ENCODE peak calls at places on chromosomes 16 and 17, in four cellular contexts. E, T, P and A are unnamed samples.

GRCh38 chr16:82633964-82634600 is 7.3 kb downstream of the CDH13 start:
- DNase-seq in E (no peak), T (no peak), P (no peak), A (no peak)

GRCh38 chr16:56115817-56116576 is 75.3 kb upstream of the GNAO1 start:
- DNase-seq in E (no peak), T (peak), P (no peak), A (no peak)

GRCh38 chr17:2957631-2958286 is 105.6 kb downstream of the OR1D5 start:
- DNase-seq in E (no peak), T (no peak), P (no peak), A (no peak)

GRCh38 chr17:7551396-7551795 is 2.5 kb downstream of the TNFSF12 start:
- DNase-seq in E (no peak), T (no peak), P (no peak), A (no peak)

GRCh38 chr16:48546774-48547173 is 63.2 kb downstream of the N4BP1 start:
- DNase-seq in E (no peak), T (no peak), P (no peak), A (no peak)

GRCh38 chr16:17343028-17343427 is 127.7 kb downstream of the XYLT1 start:
- DNase-seq in E (peak), T (no peak), P (no peak), A (peak)

GRCh38 chr17:77376795-77377751 is 236.3 kb downstream of the SEC14L1 start:
- DNase-seq in E (no peak), T (no peak), P (no peak), A (no peak)

GRCh38 chr16:56483394-56483793 is 32.0 kb downstream of the OGFOD1 start:
- DNase-seq in E (no peak), T (no peak), P (no peak), A (no peak)

GRCh38 chr16:29029168-29029994 is 44.5 kb downstream of the LAT start:
- DNase-seq in E (peak), T (peak), P (no peak), A (peak)

GRCh38 chr16:1771072-1771863 is at the start of gene NME3:
- DNase-seq in E (peak), T (peak), P (no peak), A (peak)

GRCh38 chr17:33520404-33521032 is 227.4 kb upstream of the ASIC2 start:
- DNase-seq in E (peak), T (peak), P (peak), A (peak)

GRCh38 chr17:6940186-6940649 is 55.6 kb upstream of the ALOX12 start:
- DNase-seq in E (no peak), T (no peak), P (no peak), A (no peak)

GRCh38 chr17:75524971-75525805 is at the start of gene LLGL2:
- DNase-seq in E (peak), T (peak), P (no peak), A (peak)

GRCh38 chr17:56881685-56882295 is 32.1 kb downstream of the TRIM25 start:
- DNase-seq in E (no peak), T (no peak), P (no peak), A (no peak)

GRCh38 chr17:56880133-56880532 is 33.7 kb downstream of the TRIM25 start:
- DNase-seq in E (no peak), T (no peak), P (no peak), A (no peak)

GRCh38 chr17:56879280-56879679 is 34.6 kb downstream of the TRIM25 start:
- DNase-seq in E (no peak), T (no peak), P (no peak), A (no peak)

GRCh38 chr17:56880571-56880970 is 33.3 kb downstream of the TRIM25 start:
- DNase-seq in E (no peak), T (no peak), P (no peak), A (no peak)

DNA sequence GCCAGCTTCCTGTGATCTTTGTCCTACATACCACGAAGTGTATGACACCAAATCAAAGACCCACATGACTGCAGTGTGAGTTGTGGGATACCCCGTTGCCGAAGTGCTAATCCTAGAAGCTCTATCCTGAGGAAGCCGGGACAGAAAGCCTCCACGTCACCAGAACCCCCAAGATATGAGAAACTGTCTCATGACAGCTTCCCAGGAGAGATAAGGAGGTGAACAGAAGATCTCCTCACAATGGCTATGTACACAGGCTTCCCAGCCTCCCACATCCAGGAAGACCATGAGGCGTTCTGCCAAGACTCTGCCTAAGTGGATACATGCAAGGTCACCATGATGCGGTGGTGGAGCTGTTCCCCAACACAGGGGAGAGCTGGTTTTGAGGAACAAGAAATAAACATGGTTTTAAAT is 37.1 kb downstream of the TRIM25 start:
- DNase-seq in E (no peak), T (no peak), P (no peak), A (no peak)
- TF ChIP-seq CTCF in E (no peak), T (no peak), P (no peak), A (no peak)

GRCh38 chr16:67100569-67101300 is 9.0 kb upstream of the PHAF1 start:
- DNase-seq in E (peak), T (peak), P (no peak), A (peak)
- TF ChIP-seq CTCF in E (peak), T (peak), P (peak), A (no peak)

DNA sequence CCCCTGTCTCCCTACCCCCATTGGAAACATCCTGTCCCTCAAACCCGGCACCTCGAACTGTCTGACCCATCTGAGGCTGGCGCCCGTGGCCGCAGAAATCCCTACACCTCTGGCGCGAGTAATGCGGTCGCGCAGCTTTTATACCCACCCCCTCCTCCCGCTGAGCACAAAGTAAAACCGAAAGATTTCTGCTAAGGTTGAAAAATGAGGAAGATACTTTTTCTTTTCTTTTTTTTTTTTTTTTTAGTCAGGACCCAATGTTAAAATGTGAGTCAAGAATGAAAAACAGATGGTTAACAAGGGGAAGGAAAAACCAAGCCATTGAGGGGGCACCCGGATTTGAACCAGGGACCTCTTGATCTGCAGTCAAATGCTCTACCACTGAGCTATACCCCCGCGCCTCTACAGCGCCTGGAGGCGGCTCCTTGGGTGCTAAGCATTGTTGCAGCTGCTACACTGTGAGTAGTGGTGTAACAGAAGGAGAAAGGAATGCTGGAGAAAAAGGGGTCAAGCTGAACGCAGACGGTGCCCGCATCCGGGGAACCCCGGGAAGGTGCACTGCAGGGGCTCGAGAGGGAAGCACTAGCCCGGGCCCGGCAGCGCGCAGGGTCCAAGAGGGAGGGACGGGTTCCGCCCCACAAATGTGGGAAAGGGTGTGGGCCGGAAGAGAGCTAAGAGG is 751 bp upstream of the LASP1 start:
- DNase-seq in E (peak), T (peak), P (peak), A (peak)
- TF ChIP-seq CTCF in E (peak), T (peak), P (no peak), A (peak)

GRCh38 chr17:61411944-61412859 is 12.6 kb downstream of the TBX2 start:
- DNase-seq in E (peak), T (peak), P (no peak), A (peak)
- TF ChIP-seq CTCF in E (peak), T (peak), P (peak), A (peak)

GRCh38 chr16:57668630-57669475 is 747 bp downstream of the ADGRG3 start:
- DNase-seq in E (no peak), T (no peak), P (no peak), A (no peak)

GRCh38 chr16:57668259-57668563 is at the start of gene ADGRG3:
- DNase-seq in E (no peak), T (no peak), P (no peak), A (no peak)

GRCh38 chr16:57670206-57670605 is 2.1 kb downstream of the ADGRG3 start:
- DNase-seq in E (no peak), T (no peak), P (no peak), A (no peak)

GRCh38 chr16:57667526-57668258 is 414 bp upstream of the ADGRG3 start:
- DNase-seq in E (no peak), T (peak), P (no peak), A (no peak)

DNA sequence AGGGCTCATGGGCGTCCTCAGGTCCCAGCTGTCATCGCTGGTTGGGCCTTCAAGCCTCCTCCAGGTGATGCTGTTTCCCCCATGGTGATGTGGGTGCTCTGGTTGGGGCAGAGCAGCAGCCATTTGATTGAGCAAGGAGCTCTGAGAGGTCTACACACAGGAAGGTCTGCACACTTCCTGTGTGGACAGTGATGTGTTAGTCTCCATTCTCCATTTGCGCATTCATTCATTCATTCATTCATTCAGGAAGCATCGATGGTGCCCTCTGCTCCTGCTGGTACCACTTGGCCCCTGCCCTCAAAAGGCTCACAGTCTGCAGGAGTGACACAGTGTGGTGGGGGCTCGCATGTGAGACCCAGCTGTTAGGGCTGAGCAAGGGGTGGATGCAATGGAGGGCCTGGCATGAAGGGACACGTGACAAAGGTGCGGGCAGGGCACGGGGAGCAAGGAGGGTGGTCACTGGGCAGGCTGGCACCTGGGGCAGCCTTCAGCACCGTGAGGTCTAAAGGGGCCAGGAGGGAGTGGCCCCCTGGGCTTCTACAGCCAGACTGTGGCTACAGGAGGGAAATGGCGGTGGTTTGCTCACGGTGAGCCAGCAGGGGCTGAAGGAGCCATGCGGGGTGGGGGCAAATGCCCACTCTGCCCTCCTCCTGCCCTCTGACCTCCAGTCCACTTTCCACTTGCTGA is 1.5 kb downstream of the ADGRG3 start:
- DNase-seq in E (no peak), T (no peak), P (no peak), A (no peak)
- TF ChIP-seq CTCF in E (no peak), T (no peak), P (no peak), A (no peak)